ENCODE peak calls at places on chromosomes 13 and 19, in nine cellular contexts. R, Q, N, A, E, H, U, C and D are unnamed samples.

GRCh38 chr19:5057860-5058259 is 88.9 kb downstream of the KDM4B start:
- DNase-seq in H (no peak), Q (no peak), E (no peak), U (no peak), R (no peak), C (peak), N (no peak), A (no peak), D (no peak)

GRCh38 chr13:37194428-37194861 is 89.0 kb upstream of the CSNK1A1L start:
- DNase-seq in E (no peak), Q (no peak), N (no peak), U (no peak), C (peak), A (no peak), H (no peak), R (no peak), D (peak)

GRCh38 chr19:16594681-16595091 is 22.5 kb upstream of the SLC35E1 start:
- DNase-seq in A (no peak), Q (no peak), N (no peak), E (no peak), H (no peak), U (no peak), R (no peak), C (no peak), D (no peak)

GRCh38 chr19:18432275-18433038 is 5.5 kb downstream of the ISYNA1 start:
- DNase-seq in C (no peak), U (no peak), H (peak), Q (no peak), A (no peak), E (no peak), N (no peak), R (no peak), D (no peak)

GRCh38 chr19:4052114-4052992 is 14.3 kb downstream of the ZBTB7A start:
- DNase-seq in C (peak), U (no peak), E (peak), R (peak), A (no peak), H (peak), N (no peak), Q (no peak), D (no peak)

GRCh38 chr19:10601999-10602329 is 14.9 kb upstream of the AP1M2 start:
- DNase-seq in E (no peak), U (no peak), H (no peak), Q (no peak), A (no peak), C (no peak), N (no peak), R (no peak), D (no peak)

GRCh38 chr13:106398289-106398688 is 137.2 kb downstream of the EFNB2 start:
- DNase-seq in R (no peak), E (no peak), C (no peak), U (no peak), N (no peak), Q (no peak), A (no peak), H (no peak), D (no peak)

GRCh38 chr13:27783111-27783510 is 9.2 kb upstream of the GSX1 start:
- DNase-seq in C (peak), A (no peak), H (no peak), R (no peak), E (no peak), N (no peak), Q (no peak), U (no peak), D (no peak)

GRCh38 chr19:35264281-35265125 is 4.3 kb upstream of the USF2 start:
- DNase-seq in Q (no peak), R (peak), U (no peak), H (peak), N (no peak), C (no peak), E (peak), A (no peak), D (no peak)

GRCh38 chr19:30785728-30786127 is 413.5 kb downstream of the ZNF536 start:
- DNase-seq in E (no peak), C (no peak), U (no peak), A (no peak), R (no peak), Q (no peak), N (no peak), H (no peak), D (no peak)

GRCh38 chr19:49514151-49514550 is 1.7 kb downstream of the FCGRT start:
- DNase-seq in A (no peak), Q (no peak), R (no peak), E (no peak), U (no peak), C (no peak), H (no peak), N (no peak), D (no peak)

GRCh38 chr13:82636119-82636518 is 1246.2 kb downstream of the SLITRK1 start:
- DNase-seq in C (peak), R (no peak), U (no peak), E (no peak), N (no peak), H (no peak), Q (no peak), A (no peak), D (no peak)

GRCh38 chr13:109154546-109154945 is 525.1 kb downstream of the MYO16 start:
- DNase-seq in Q (no peak), A (no peak), E (no peak), C (no peak), R (no peak), N (no peak), U (no peak), H (no peak), D (no peak)

GRCh38 chr19:38234615-38235014 is 10.6 kb upstream of the DPF1 start:
- DNase-seq in H (no peak), Q (no peak), C (no peak), U (no peak), N (no peak), R (no peak), A (no peak), E (no peak), D (no peak)

GRCh38 chr19:1252221-1252817 is 3.9 kb downstream of the MIDN start:
- DNase-seq in N (no peak), C (peak), H (peak), U (peak), E (peak), A (peak), R (peak), Q (no peak), D (no peak)

GRCh38 chr13:105363747-105364177 is 1171.7 kb downstream of the EFNB2 start:
- DNase-seq in E (no peak), H (no peak), N (no peak), A (no peak), U (no peak), Q (no peak), R (no peak), C (peak), D (no peak)

GRCh38 chr19:39430675-39431593 is 4.8 kb downstream of the RPS16 start:
- DNase-seq in H (no peak), A (no peak), Q (no peak), E (no peak), N (no peak), C (peak), R (peak), U (no peak), D (peak)

GRCh38 chr13:20102776-20103175 is 58.1 kb downstream of the GJA3 start:
- DNase-seq in N (no peak), Q (no peak), A (no peak), E (no peak), H (no peak), U (no peak), R (no peak), C (no peak), D (no peak)

GRCh38 chr19:30079200-30079599 is 137.2 kb downstream of the URI1 start:
- DNase-seq in A (no peak), H (no peak), C (no peak), E (no peak), R (no peak), U (no peak), N (no peak), Q (no peak), D (no peak)

GRCh38 chr19:39406656-39407393 is at the start of gene ZFP36:
- DNase-seq in N (peak), E (peak), A (peak), H (peak), C (peak), Q (peak), R (peak), U (peak), D (no peak)

GRCh38 chr19:35195822-35196221 is 32.7 kb downstream of the FAM187B start:
- DNase-seq in Q (no peak), E (peak), C (no peak), H (no peak), N (no peak), R (no peak), U (no peak), A (no peak), D (no peak)

GRCh38 chr13:77836423-77836822 is 82.2 kb downstream of the EDNRB start:
- DNase-seq in E (no peak), N (no peak), Q (no peak), U (no peak), R (no peak), H (no peak), A (no peak), C (peak), D (no peak)

GRCh38 chr19:17999685-18000479 is 8.1 kb upstream of the ARRDC2 start:
- DNase-seq in H (peak), Q (no peak), A (no peak), N (no peak), E (peak), C (no peak), R (no peak), U (no peak), D (no peak)

GRCh38 chr13:111335263-111335662 is 14.8 kb downstream of the TEX29 start:
- DNase-seq in E (no peak), A (no peak), C (no peak), N (no peak), U (no peak), H (no peak), Q (no peak), R (no peak), D (no peak)

GRCh38 chr19:44050740-44051653 is 839 bp upstream of the ZNF223 start:
- DNase-seq in U (no peak), Q (no peak), N (no peak), R (no peak), C (peak), E (no peak), A (no peak), H (no peak), D (no peak)

GRCh38 chr19:49592486-49593232 is 1.7 kb downstream of the PRR12 start:
- DNase-seq in Q (peak), R (no peak), E (no peak), H (no peak), N (peak), U (no peak), C (peak), A (no peak), D (no peak)

GRCh38 chr13:104143760-104144406 is 1077.7 kb upstream of the SLC10A2 start:
- DNase-seq in Q (peak), H (no peak), C (no peak), A (no peak), R (no peak), E (no peak), U (no peak), N (no peak), D (no peak)

GRCh38 chr19:55588738-55589137 is 8.1 kb upstream of the ZNF579 start:
- DNase-seq in H (no peak), N (no peak), C (no peak), E (no peak), U (no peak), Q (no peak), R (no peak), A (no peak), D (no peak)

DNA sequence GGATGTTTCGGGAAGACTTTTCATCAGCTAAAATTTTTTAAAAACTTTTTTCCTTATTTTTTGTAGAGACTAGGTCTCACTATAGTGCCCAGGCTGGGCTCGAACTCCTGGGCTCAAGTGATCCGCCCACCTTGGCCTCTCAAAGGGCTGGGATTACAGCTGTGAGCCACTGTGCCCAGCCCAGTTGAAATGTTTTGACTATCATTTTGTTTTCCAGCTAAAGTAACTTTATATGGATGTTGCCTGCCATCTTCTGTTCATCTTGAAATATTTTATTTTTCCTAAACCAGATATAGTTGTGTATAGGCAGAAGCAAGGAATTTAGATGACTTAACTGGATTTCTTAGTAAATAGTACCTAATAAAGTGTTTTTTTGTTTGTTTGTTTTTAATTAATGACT is 7.0 kb downstream of the CAB39L start:
- DNase-seq in Q (no peak), H (peak), A (no peak), E (no peak), N (no peak), C (peak), U (peak), R (no peak), D (no peak)
- TF ChIP-seq CTCF in Q (no peak), H (peak), A (peak), E (peak), N (peak), C (no peak), U (peak), R (no peak), D (no peak)

GRCh38 chr13:98448642-98448928 is 128.3 kb downstream of the STK24 start:
- DNase-seq in E (no peak), C (no peak), N (no peak), Q (no peak), H (no peak), U (no peak), R (no peak), A (no peak), D (no peak)

GRCh38 chr13:98451676-98452105 is 125.2 kb downstream of the STK24 start:
- DNase-seq in U (peak), Q (no peak), H (peak), E (no peak), R (no peak), C (peak), N (no peak), A (no peak), D (peak)

GRCh38 chr13:98449273-98449672 is 127.6 kb downstream of the STK24 start:
- DNase-seq in U (no peak), N (no peak), R (no peak), E (no peak), H (no peak), C (no peak), A (no peak), Q (no peak), D (no peak)

GRCh38 chr13:98450495-98451167 is 126.3 kb downstream of the STK24 start:
- DNase-seq in R (no peak), U (peak), E (no peak), A (no peak), N (peak), H (peak), C (no peak), Q (no peak), D (no peak)

DNA sequence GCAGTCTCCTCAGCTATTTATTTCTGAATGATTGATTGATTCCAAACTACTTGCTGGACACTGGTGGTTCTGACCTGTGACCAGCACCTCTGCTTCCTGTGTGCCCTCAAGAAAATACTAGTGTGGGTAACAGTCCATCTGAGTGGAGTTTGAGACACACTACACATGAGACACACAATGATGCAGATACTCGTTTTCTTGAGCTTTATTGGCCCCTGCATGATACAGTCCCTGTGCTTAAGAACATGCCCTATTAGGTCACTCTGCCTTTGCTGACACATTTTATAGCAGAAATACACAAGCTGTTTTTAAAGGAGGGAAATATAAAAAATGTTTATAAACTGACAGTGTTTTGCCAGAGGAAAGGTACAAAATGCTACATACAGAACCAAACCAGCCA is 126.9 kb downstream of the STK24 start:
- DNase-seq in A (no peak), E (no peak), C (no peak), U (no peak), H (no peak), R (no peak), N (no peak), Q (no peak), D (no peak)
- TF ChIP-seq CTCF in A (no peak), E (no peak), C (no peak), U (no peak), H (no peak), R (no peak), N (no peak), Q (no peak), D (no peak)

GRCh38 chr13:23325191-23325590 is 108.3 kb downstream of the SACS start:
- DNase-seq in N (no peak), U (no peak), C (no peak), Q (no peak), E (no peak), R (no peak), A (no peak), H (no peak), D (no peak)

GRCh38 chr13:23320926-23321533 is 112.5 kb downstream of the SACS start:
- DNase-seq in U (no peak), C (no peak), Q (no peak), N (no peak), R (no peak), H (no peak), A (no peak), E (no peak), D (no peak)

GRCh38 chr13:23322353-23323336 is 110.9 kb downstream of the SACS start:
- DNase-seq in C (no peak), U (no peak), H (no peak), Q (no peak), N (no peak), A (no peak), E (no peak), R (no peak), D (no peak)

GRCh38 chr13:23321534-23322241 is 111.8 kb downstream of the SACS start:
- DNase-seq in N (no peak), U (peak), A (no peak), E (no peak), R (no peak), C (peak), H (peak), Q (no peak), D (peak)

DNA sequence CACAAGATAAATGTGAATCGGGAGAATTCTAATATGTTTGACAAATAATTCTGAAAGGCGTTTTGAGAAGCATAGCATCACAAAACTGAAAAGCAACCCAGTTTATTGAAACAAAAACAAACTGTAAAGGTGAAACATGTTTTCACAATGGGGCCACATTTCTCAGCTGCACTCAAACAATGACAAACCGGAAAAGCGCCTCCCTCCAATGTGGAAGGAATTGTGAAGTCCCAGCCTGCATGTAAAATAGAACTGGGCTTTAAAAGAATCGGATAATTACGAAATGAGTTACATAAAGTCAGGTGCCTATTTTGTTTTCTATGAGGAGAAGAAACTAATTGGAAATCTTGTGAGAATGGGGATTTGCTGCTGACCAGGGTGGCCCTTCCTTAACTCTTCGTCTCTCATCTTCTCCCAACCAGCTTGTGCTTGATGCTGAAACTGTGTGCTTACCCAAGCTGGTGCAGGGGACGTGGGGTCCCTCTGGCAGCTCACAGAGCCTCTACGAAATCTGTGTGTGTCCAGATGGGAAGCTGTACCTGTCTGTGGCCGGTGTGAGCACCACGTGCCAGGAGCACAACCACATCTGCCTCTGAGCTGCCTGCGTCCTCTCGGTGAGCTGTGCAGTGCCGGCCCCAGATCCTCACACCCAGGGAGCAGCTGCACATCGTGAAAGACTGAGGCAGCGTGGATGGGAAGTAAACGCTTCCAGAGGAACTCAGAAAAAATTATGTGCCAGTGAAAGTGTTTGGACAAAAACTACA is 109.4 kb downstream of the SACS start:
- DNase-seq in N (no peak), R (no peak), H (no peak), A (no peak), E (no peak), U (no peak), Q (no peak), C (no peak), D (no peak)
- TF ChIP-seq CTCF in N (no peak), R (no peak), H (no peak), A (no peak), E (no peak), U (no peak), Q (no peak), C (no peak), D (no peak)

DNA sequence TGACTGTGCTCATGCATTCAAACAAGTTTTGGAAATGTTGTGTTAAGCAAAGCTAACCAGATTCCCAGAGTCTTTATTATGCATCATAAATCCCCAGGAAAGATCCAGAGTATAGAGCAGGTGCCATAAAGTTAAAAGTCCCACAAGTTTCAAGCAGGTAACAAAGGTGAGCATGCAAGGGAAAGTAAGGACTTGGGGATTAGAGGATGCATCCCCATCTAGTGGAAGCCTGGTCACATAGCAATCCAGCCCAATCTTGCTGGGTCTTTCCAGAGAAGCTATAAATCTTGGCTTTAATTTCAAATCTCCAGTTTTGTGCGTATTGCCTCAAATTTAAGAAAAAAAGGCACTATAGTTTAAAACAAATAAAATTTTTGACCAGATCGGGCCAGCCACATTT is 72.7 kb downstream of the ZNF254 start:
- DNase-seq in N (no peak), R (no peak), A (no peak), C (peak), E (no peak), Q (no peak), H (no peak), U (no peak), D (no peak)
- TF ChIP-seq CTCF in N (peak), R (no peak), A (no peak), C (peak), E (peak), Q (no peak), H (no peak), U (peak), D (peak)

GRCh38 chr13:51339952-51340732 is 651 bp downstream of the SERPINE3 start:
- DNase-seq in E (no peak), N (no peak), H (no peak), U (no peak), C (no peak), Q (no peak), R (no peak), A (no peak), D (no peak)
- TF ChIP-seq CTCF in E (no peak), N (no peak), H (no peak), U (no peak), C (no peak), Q (no peak), R (no peak), A (no peak), D (no peak)

GRCh38 chr19:14437578-14438140 is 4.6 kb downstream of the PKN1 start:
- DNase-seq in E (no peak), Q (no peak), U (no peak), N (no peak), A (no peak), R (no peak), C (no peak), H (no peak), D (no peak)
- TF ChIP-seq CTCF in E (no peak), Q (no peak), U (no peak), N (no peak), A (no peak), R (no peak), C (no peak), H (no peak), D (no peak)